ENCODE peak calls at places on chromosomes 3 and 15, in six cellular contexts. R is activated T-helper 1 cell treated with anti-CD3 and anti-CD28 coated beads, Interleukin-2, amount 50 U/mL, for 16 hours; B is neural crest cell; U is LoVo; G is bronchial epithelial cell; P is NAMALWA. N is an unnamed sample.

GRCh38 chr3:108255131-108255530 is 32.9 kb upstream of the IFT57 start:
- DNase-seq in G (no peak), R (no peak), P (no peak), U (no peak), B (no peak), N (no peak)

GRCh38 chr3:127542441-127542952 is 48.0 kb downstream of the TPRA1 start:
- DNase-seq in U (no peak), B (no peak), G (no peak), P (no peak), R (no peak), N (no peak)

GRCh38 chr15:74044267-74045110 is 37.9 kb downstream of the GOLGA6A start:
- DNase-seq in U (no peak), G (no peak), B (no peak), R (no peak), P (no peak), N (no peak)

GRCh38 chr3:66494964-66495581 is 5.7 kb downstream of the LRIG1 start:
- DNase-seq in U (no peak), B (no peak), R (no peak), P (no peak), G (no peak), N (no peak)

GRCh38 chr15:94555842-94556516 is 324.6 kb downstream of the MCTP2 start:
- DNase-seq in G (no peak), R (no peak), U (no peak), P (no peak), B (no peak), N (no peak)

GRCh38 chr3:174158674-174159073 is 700.5 kb upstream of the NAALADL2 start:
- DNase-seq in R (no peak), G (no peak), B (no peak), U (no peak), P (no peak), N (no peak)

GRCh38 chr3:107062787-107063186 is 314.5 kb upstream of the CCDC54 start:
- DNase-seq in R (no peak), P (no peak), G (no peak), B (no peak), U (no peak), N (no peak)

GRCh38 chr3:37308247-37308646 is 133.9 kb upstream of the LRRFIP2 start:
- DNase-seq in U (no peak), R (no peak), P (peak), B (no peak), G (peak), N (peak)

GRCh38 chr15:45401665-45402161 is 23.4 kb upstream of the GATM start:
- DNase-seq in P (no peak), G (no peak), R (no peak), U (no peak), B (no peak), N (no peak)

GRCh38 chr3:185552358-185552877 is at the start of gene LIPH:
- DNase-seq in G (peak), R (no peak), P (peak), B (no peak), U (peak), N (peak)

GRCh38 chr15:71329041-71329440 is 213.8 kb downstream of the THSD4 start:
- DNase-seq in G (no peak), U (no peak), R (no peak), P (no peak), B (no peak), N (no peak)

GRCh38 chr3:38834110-38834509 is 18.1 kb upstream of the SCN10A start:
- DNase-seq in P (no peak), U (peak), R (no peak), G (peak), B (peak), N (no peak)

GRCh38 chr15:59590027-59590426 is 21.6 kb upstream of the GCNT3 start:
- DNase-seq in U (no peak), R (no peak), B (no peak), G (no peak), P (no peak), N (no peak)

GRCh38 chr3:174540081-174540480 is 319.1 kb upstream of the NAALADL2 start:
- DNase-seq in G (no peak), B (no peak), P (peak), R (no peak), U (no peak), N (peak)

GRCh38 chr3:57974796-57975388 is 33.3 kb upstream of the FLNB start:
- DNase-seq in P (no peak), U (peak), G (peak), B (no peak), R (no peak), N (no peak)

GRCh38 chr3:166013073-166013679 is 176.0 kb upstream of the BCHE start:
- DNase-seq in U (peak), P (peak), B (peak), G (peak), R (no peak), N (peak)

GRCh38 chr15:51202783-51203182 is 108.1 kb upstream of the TNFAIP8L3 start:
- DNase-seq in G (peak), R (no peak), P (no peak), B (no peak), U (no peak), N (no peak)

GRCh38 chr15:88542342-88542733 is 4.1 kb downstream of the DET1 start:
- DNase-seq in G (no peak), U (no peak), P (no peak), R (no peak), B (no peak), N (peak)

GRCh38 chr3:126548556-126549466 is 9.9 kb downstream of the C3orf22 start:
- DNase-seq in B (no peak), U (no peak), G (no peak), P (peak), R (no peak), N (no peak)

GRCh38 chr15:68370768-68371151 is 61.2 kb downstream of the ITGA11 start:
- DNase-seq in B (no peak), P (no peak), R (no peak), U (no peak), G (no peak), N (no peak)

GRCh38 chr15:38699633-38700230 is 135.1 kb upstream of the RASGRP1 start:
- DNase-seq in G (peak), R (peak), B (peak), U (peak), P (peak), N (peak)

GRCh38 chr3:66665021-66665695 is 164.3 kb upstream of the LRIG1 start:
- DNase-seq in G (no peak), B (no peak), U (no peak), P (no peak), R (no peak), N (no peak)

GRCh38 chr3:43034911-43035310 is 55.8 kb downstream of the GASK1A start:
- DNase-seq in U (no peak), G (no peak), B (no peak), P (no peak), R (no peak), N (no peak)

GRCh38 chr3:133611534-133611933 is 38.0 kb downstream of the CDV3 start:
- DNase-seq in U (no peak), P (no peak), G (no peak), B (no peak), R (no peak), N (no peak)

GRCh38 chr3:197050511-197050910 is 20.9 kb upstream of the MELTF start:
- DNase-seq in G (no peak), U (no peak), R (no peak), P (no peak), B (no peak), N (no peak)

GRCh38 chr3:171121801-171122200 is 95.3 kb upstream of the SLC2A2 start:
- DNase-seq in B (no peak), U (no peak), G (no peak), P (no peak), R (no peak), N (no peak)

GRCh38 chr3:156997351-156997750 is 162.6 kb downstream of the CCNL1 start:
- DNase-seq in B (no peak), G (peak), P (no peak), U (no peak), R (no peak), N (no peak)

GRCh38 chr3:106678657-106679390 is 698.4 kb upstream of the CCDC54 start:
- DNase-seq in R (no peak), G (no peak), P (no peak), U (no peak), B (no peak), N (no peak)

GRCh38 chr15:60223161-60223560 is 174.6 kb downstream of the ANXA2 start:
- DNase-seq in B (no peak), P (no peak), G (peak), R (no peak), U (no peak), N (no peak)

GRCh38 chr3:11452988-11453847 is 181.0 kb downstream of the ATG7 start:
- DNase-seq in R (no peak), G (peak), U (no peak), P (no peak), B (no peak), N (peak)

GRCh38 chr3:175672119-175672689 is 813.1 kb downstream of the NAALADL2 start:
- DNase-seq in R (no peak), G (no peak), P (no peak), U (no peak), B (no peak), N (no peak)